ENCODE peak calls at places on chromosome 2, in nine cellular contexts. J, P, F, M, N, B, U, Y and Q are unnamed samples.

GRCh38 chr2:107414376-107414775 is 412.3 kb upstream of the RGPD4 start:
- DNase-seq in B (no peak), P (no peak), M (no peak), U (no peak), J (no peak), F (no peak), Y (no peak), N (no peak), Q (no peak)

GRCh38 chr2:80896576-80896975 is 592.0 kb upstream of the LRRTM1 start:
- DNase-seq in Y (no peak), B (no peak), M (no peak), F (no peak), U (no peak), J (no peak), P (no peak), N (no peak), Q (no peak)

GRCh38 chr2:12288048-12288447 is 428.7 kb upstream of the TRIB2 start:
- DNase-seq in J (no peak), Y (no peak), U (no peak), B (no peak), F (no peak), M (no peak), N (no peak), P (no peak), Q (no peak)

GRCh38 chr2:206213514-206213845 is 53.8 kb downstream of the EEF1B2 start:
- DNase-seq in J (no peak), P (no peak), M (no peak), N (no peak), B (no peak), U (no peak), Y (no peak), F (no peak), Q (no peak)

GRCh38 chr2:237616373-237617304 is 10.7 kb upstream of the LRRFIP1 start:
- DNase-seq in P (no peak), B (no peak), M (no peak), F (no peak), J (no peak), U (no peak), Y (no peak), N (no peak), Q (peak)

GRCh38 chr2:241507430-241508239 is 749 bp downstream of the STK25 start:
- DNase-seq in M (no peak), F (peak), J (no peak), B (peak), P (no peak), N (peak), U (no peak), Y (peak), Q (peak)

GRCh38 chr2:11127791-11128190 is 27.5 kb upstream of the SLC66A3 start:
- DNase-seq in N (no peak), P (no peak), U (no peak), M (no peak), Y (no peak), F (no peak), J (no peak), B (no peak), Q (no peak)

GRCh38 chr2:188974184-188974583 is at the start of gene COL3A1:
- DNase-seq in B (no peak), F (no peak), M (no peak), P (no peak), N (peak), J (no peak), Y (peak), U (no peak), Q (peak)

GRCh38 chr2:20525041-20526035 is 78.5 kb downstream of the RHOB start:
- DNase-seq in N (no peak), U (no peak), P (no peak), Y (no peak), M (no peak), J (no peak), F (no peak), B (no peak), Q (peak)

GRCh38 chr2:96961551-96961950 is 24.8 kb downstream of the FAM178B start:
- DNase-seq in B (no peak), N (no peak), J (no peak), F (no peak), U (no peak), M (no peak), P (no peak), Y (no peak), Q (no peak)